ENCODE peak calls at places on chromosomes 4 and X, in nine cellular contexts. One of them, this sample, is unnamed.

GRCh38 chr4:26062221-26062620 is 148.2 kb downstream of the SMIM20 start:
- DNase-seq in dorsolateral prefrontal cortex: no peak
- DNase-seq in thoracic aorta: no peak
- DNase-seq in aorta: no peak
- DNase-seq in naive thymus-derived CD4-positive, alpha-beta T cell: no peak
- DNase-seq in heart right ventricle: no peak
- DNase-seq in CD4-positive, CD25-positive, alpha-beta regulatory T cell: no peak
- DNase-seq in mammary epithelial cell: no peak
- DNase-seq in mesendoderm: no peak
- DNase-seq in this sample: no peak

GRCh38 chr4:184992422-184992821 is 25.9 kb upstream of the HELT start:
- DNase-seq in aorta: no peak
- DNase-seq in mesendoderm: no peak
- DNase-seq in naive thymus-derived CD4-positive, alpha-beta T cell: no peak
- DNase-seq in mammary epithelial cell: no peak
- DNase-seq in heart right ventricle: no peak
- DNase-seq in dorsolateral prefrontal cortex: no peak
- DNase-seq in thoracic aorta: no peak
- DNase-seq in CD4-positive, CD25-positive, alpha-beta regulatory T cell: no peak
- DNase-seq in this sample: no peak

GRCh38 chr4:73922766-73923630 is 53.8 kb downstream of the CXCL1 start:
- DNase-seq in naive thymus-derived CD4-positive, alpha-beta T cell: no peak
- DNase-seq in heart right ventricle: no peak
- DNase-seq in thoracic aorta: no peak
- DNase-seq in aorta: no peak
- DNase-seq in dorsolateral prefrontal cortex: no peak
- DNase-seq in mammary epithelial cell: peak
- DNase-seq in CD4-positive, CD25-positive, alpha-beta regulatory T cell: no peak
- DNase-seq in mesendoderm: no peak
- DNase-seq in this sample: no peak

GRCh38 chr4:139526928-139527327 is 29.1 kb downstream of the SETD7 start:
- DNase-seq in thoracic aorta: no peak
- DNase-seq in dorsolateral prefrontal cortex: no peak
- DNase-seq in heart right ventricle: no peak
- DNase-seq in naive thymus-derived CD4-positive, alpha-beta T cell: no peak
- DNase-seq in aorta: no peak
- DNase-seq in mesendoderm: no peak
- DNase-seq in CD4-positive, CD25-positive, alpha-beta regulatory T cell: no peak
- DNase-seq in mammary epithelial cell: no peak
- DNase-seq in this sample: no peak

GRCh38 chrX:68685722-68686683 is 38.5 kb downstream of the STARD8 start:
- DNase-seq in heart right ventricle: peak
- DNase-seq in aorta: peak
- DNase-seq in naive thymus-derived CD4-positive, alpha-beta T cell: no peak
- DNase-seq in CD4-positive, CD25-positive, alpha-beta regulatory T cell: no peak
- DNase-seq in mesendoderm: peak
- DNase-seq in mammary epithelial cell: peak
- DNase-seq in thoracic aorta: no peak
- DNase-seq in dorsolateral prefrontal cortex: no peak
- DNase-seq in this sample: peak

GRCh38 chr4:906311-907102 is 25.6 kb downstream of the GAK start:
- DNase-seq in naive thymus-derived CD4-positive, alpha-beta T cell: no peak
- DNase-seq in dorsolateral prefrontal cortex: no peak
- DNase-seq in heart right ventricle: no peak
- DNase-seq in aorta: no peak
- DNase-seq in mesendoderm: no peak
- DNase-seq in CD4-positive, CD25-positive, alpha-beta regulatory T cell: no peak
- DNase-seq in thoracic aorta: no peak
- DNase-seq in mammary epithelial cell: no peak
- DNase-seq in this sample: no peak

GRCh38 chr4:48467442-48467841 is 15.7 kb upstream of the SLC10A4 start:
- DNase-seq in dorsolateral prefrontal cortex: no peak
- DNase-seq in thoracic aorta: no peak
- DNase-seq in naive thymus-derived CD4-positive, alpha-beta T cell: no peak
- DNase-seq in aorta: no peak
- DNase-seq in mammary epithelial cell: no peak
- DNase-seq in mesendoderm: no peak
- DNase-seq in CD4-positive, CD25-positive, alpha-beta regulatory T cell: no peak
- DNase-seq in heart right ventricle: peak
- DNase-seq in this sample: no peak

GRCh38 chrX:73812256-73812655 is 249.3 kb downstream of the CHIC1 start:
- DNase-seq in naive thymus-derived CD4-positive, alpha-beta T cell: no peak
- DNase-seq in mammary epithelial cell: peak
- DNase-seq in aorta: no peak
- DNase-seq in mesendoderm: no peak
- DNase-seq in dorsolateral prefrontal cortex: no peak
- DNase-seq in heart right ventricle: no peak
- DNase-seq in CD4-positive, CD25-positive, alpha-beta regulatory T cell: no peak
- DNase-seq in thoracic aorta: no peak
- DNase-seq in this sample: no peak

GRCh38 chrX:56978172-56978571 is 17.2 kb downstream of the SPIN3 start:
- DNase-seq in aorta: no peak
- DNase-seq in mammary epithelial cell: peak
- DNase-seq in heart right ventricle: peak
- DNase-seq in naive thymus-derived CD4-positive, alpha-beta T cell: peak
- DNase-seq in mesendoderm: peak
- DNase-seq in thoracic aorta: no peak
- DNase-seq in dorsolateral prefrontal cortex: no peak
- DNase-seq in CD4-positive, CD25-positive, alpha-beta regulatory T cell: peak
- DNase-seq in this sample: no peak

GRCh38 chr4:145779319-145779801 is 99.4 kb downstream of the C4orf51 start:
- DNase-seq in CD4-positive, CD25-positive, alpha-beta regulatory T cell: no peak
- DNase-seq in naive thymus-derived CD4-positive, alpha-beta T cell: no peak
- DNase-seq in mammary epithelial cell: no peak
- DNase-seq in heart right ventricle: no peak
- DNase-seq in dorsolateral prefrontal cortex: no peak
- DNase-seq in aorta: no peak
- DNase-seq in mesendoderm: peak
- DNase-seq in thoracic aorta: no peak
- DNase-seq in this sample: no peak

GRCh38 chrX:47358387-47359065 is 11.9 kb upstream of the ZNF157 start:
- DNase-seq in aorta: no peak
- DNase-seq in naive thymus-derived CD4-positive, alpha-beta T cell: peak
- DNase-seq in mesendoderm: no peak
- DNase-seq in dorsolateral prefrontal cortex: no peak
- DNase-seq in mammary epithelial cell: no peak
- DNase-seq in CD4-positive, CD25-positive, alpha-beta regulatory T cell: no peak
- DNase-seq in heart right ventricle: no peak
- DNase-seq in thoracic aorta: no peak
- DNase-seq in this sample: no peak

GRCh38 chr4:55330241-55330640 is 15.8 kb upstream of the SRD5A3 start:
- DNase-seq in thoracic aorta: no peak
- DNase-seq in mesendoderm: no peak
- DNase-seq in mammary epithelial cell: no peak
- DNase-seq in naive thymus-derived CD4-positive, alpha-beta T cell: no peak
- DNase-seq in dorsolateral prefrontal cortex: no peak
- DNase-seq in aorta: no peak
- DNase-seq in heart right ventricle: no peak
- DNase-seq in CD4-positive, CD25-positive, alpha-beta regulatory T cell: no peak
- DNase-seq in this sample: no peak

GRCh38 chrX:134718329-134719317 is 60.4 kb upstream of the PLAC1 start:
- DNase-seq in aorta: no peak
- DNase-seq in dorsolateral prefrontal cortex: no peak
- DNase-seq in naive thymus-derived CD4-positive, alpha-beta T cell: peak
- DNase-seq in heart right ventricle: peak
- DNase-seq in thoracic aorta: no peak
- DNase-seq in mammary epithelial cell: peak
- DNase-seq in CD4-positive, CD25-positive, alpha-beta regulatory T cell: no peak
- DNase-seq in mesendoderm: peak
- DNase-seq in this sample: no peak

GRCh38 chr4:37892641-37893040 is 1.8 kb downstream of the TBC1D1 start:
- DNase-seq in mesendoderm: no peak
- DNase-seq in aorta: no peak
- DNase-seq in naive thymus-derived CD4-positive, alpha-beta T cell: peak
- DNase-seq in thoracic aorta: no peak
- DNase-seq in mammary epithelial cell: no peak
- DNase-seq in dorsolateral prefrontal cortex: no peak
- DNase-seq in heart right ventricle: no peak
- DNase-seq in CD4-positive, CD25-positive, alpha-beta regulatory T cell: peak
- DNase-seq in this sample: no peak

GRCh38 chr4:7067147-7067522 is 729 bp downstream of the GRPEL1 start:
- DNase-seq in heart right ventricle: no peak
- DNase-seq in mesendoderm: no peak
- DNase-seq in mammary epithelial cell: no peak
- DNase-seq in dorsolateral prefrontal cortex: no peak
- DNase-seq in thoracic aorta: no peak
- DNase-seq in naive thymus-derived CD4-positive, alpha-beta T cell: no peak
- DNase-seq in aorta: peak
- DNase-seq in CD4-positive, CD25-positive, alpha-beta regulatory T cell: peak
- DNase-seq in this sample: peak

GRCh38 chr4:97103252-97103651 is 1040.0 kb downstream of the STPG2 start:
- DNase-seq in aorta: no peak
- DNase-seq in thoracic aorta: no peak
- DNase-seq in mammary epithelial cell: peak
- DNase-seq in mesendoderm: no peak
- DNase-seq in dorsolateral prefrontal cortex: no peak
- DNase-seq in naive thymus-derived CD4-positive, alpha-beta T cell: no peak
- DNase-seq in CD4-positive, CD25-positive, alpha-beta regulatory T cell: no peak
- DNase-seq in heart right ventricle: no peak
- DNase-seq in this sample: no peak

DNA sequence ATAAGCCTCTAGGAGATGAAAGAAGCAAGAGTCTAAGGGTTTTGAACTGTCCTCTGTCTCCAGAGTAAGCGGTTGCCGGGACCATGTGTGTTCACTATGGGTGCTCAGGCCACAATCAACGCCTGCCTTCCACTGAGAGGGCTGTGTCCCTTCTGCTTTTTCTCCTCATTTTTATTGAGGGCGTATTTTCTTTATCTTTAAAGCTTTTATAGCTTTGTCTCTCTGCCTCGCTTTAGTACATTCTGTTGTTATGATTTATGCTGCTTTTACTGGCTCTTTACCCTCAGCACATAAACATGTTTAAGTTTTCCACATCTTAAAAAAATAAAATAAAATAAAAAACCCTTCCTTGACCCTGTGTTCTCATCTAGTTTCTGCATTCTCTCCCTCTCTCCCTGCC is 42.4 kb upstream of the ATP6AP2 start:
- DNase-seq in dorsolateral prefrontal cortex: no peak
- DNase-seq in aorta: no peak
- DNase-seq in thoracic aorta: no peak
- DNase-seq in mesendoderm: no peak
- DNase-seq in heart right ventricle: no peak
- DNase-seq in CD4-positive, CD25-positive, alpha-beta regulatory T cell: no peak
- DNase-seq in naive thymus-derived CD4-positive, alpha-beta T cell: no peak
- DNase-seq in mammary epithelial cell: no peak
- DNase-seq in this sample: no peak
- H3K27ac ChIP-seq in dorsolateral prefrontal cortex: no peak
- H3K27ac ChIP-seq in aorta: no peak
- H3K27ac ChIP-seq in thoracic aorta: no peak
- H3K27ac ChIP-seq in mesendoderm: no peak
- H3K27ac ChIP-seq in heart right ventricle: no peak
- H3K27ac ChIP-seq in CD4-positive, CD25-positive, alpha-beta regulatory T cell: no peak
- H3K27ac ChIP-seq in naive thymus-derived CD4-positive, alpha-beta T cell: no peak
- H3K27ac ChIP-seq in mammary epithelial cell: no peak
- H3K27ac ChIP-seq in this sample: no peak

GRCh38 chrX:153334654-153335295 is 822 bp downstream of the ZNF275 start:
- DNase-seq in heart right ventricle: no peak
- DNase-seq in aorta: peak
- DNase-seq in CD4-positive, CD25-positive, alpha-beta regulatory T cell: no peak
- DNase-seq in mammary epithelial cell: no peak
- DNase-seq in dorsolateral prefrontal cortex: no peak
- DNase-seq in mesendoderm: no peak
- DNase-seq in naive thymus-derived CD4-positive, alpha-beta T cell: no peak
- DNase-seq in thoracic aorta: no peak
- DNase-seq in this sample: peak

GRCh38 chrX:153333821-153334653 is at the start of gene ZNF275:
- DNase-seq in naive thymus-derived CD4-positive, alpha-beta T cell: peak
- DNase-seq in mammary epithelial cell: peak
- DNase-seq in dorsolateral prefrontal cortex: peak
- DNase-seq in aorta: peak
- DNase-seq in CD4-positive, CD25-positive, alpha-beta regulatory T cell: peak
- DNase-seq in mesendoderm: peak
- DNase-seq in heart right ventricle: peak
- DNase-seq in thoracic aorta: peak
- DNase-seq in this sample: peak

GRCh38 chrX:153336128-153336894 is 2.4 kb downstream of the ZNF275 start:
- DNase-seq in mesendoderm: no peak
- DNase-seq in mammary epithelial cell: peak
- DNase-seq in heart right ventricle: no peak
- DNase-seq in thoracic aorta: no peak
- DNase-seq in dorsolateral prefrontal cortex: no peak
- DNase-seq in CD4-positive, CD25-positive, alpha-beta regulatory T cell: no peak
- DNase-seq in naive thymus-derived CD4-positive, alpha-beta T cell: no peak
- DNase-seq in aorta: no peak
- DNase-seq in this sample: peak

GRCh38 chrX:153336988-153337387 is 3.0 kb downstream of the ZNF275 start:
- DNase-seq in mammary epithelial cell: no peak
- DNase-seq in CD4-positive, CD25-positive, alpha-beta regulatory T cell: no peak
- DNase-seq in mesendoderm: no peak
- DNase-seq in heart right ventricle: no peak
- DNase-seq in naive thymus-derived CD4-positive, alpha-beta T cell: no peak
- DNase-seq in aorta: no peak
- DNase-seq in dorsolateral prefrontal cortex: no peak
- DNase-seq in thoracic aorta: no peak
- DNase-seq in this sample: no peak

DNA sequence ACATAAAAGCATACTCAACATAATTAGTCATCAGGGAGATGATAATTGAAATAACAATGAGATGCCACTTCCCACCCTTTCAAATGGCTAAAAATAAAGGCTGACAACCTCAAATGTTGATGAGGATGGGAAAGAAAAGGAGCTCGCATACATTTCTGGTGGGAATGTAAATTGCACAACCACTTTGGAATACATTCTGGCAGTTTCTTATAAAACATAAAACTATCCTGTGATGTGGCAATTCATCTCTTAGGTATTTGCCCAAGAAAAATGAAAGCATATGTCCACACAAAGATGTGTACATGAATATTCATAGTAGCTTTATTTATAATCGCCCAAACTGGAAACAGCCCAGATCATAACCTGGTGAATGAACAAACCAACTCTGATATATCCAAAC is 682 bp upstream of the ZNF275 start:
- DNase-seq in mammary epithelial cell: peak
- DNase-seq in naive thymus-derived CD4-positive, alpha-beta T cell: no peak
- DNase-seq in aorta: no peak
- DNase-seq in mesendoderm: no peak
- DNase-seq in CD4-positive, CD25-positive, alpha-beta regulatory T cell: no peak
- DNase-seq in dorsolateral prefrontal cortex: no peak
- DNase-seq in thoracic aorta: no peak
- DNase-seq in heart right ventricle: no peak
- DNase-seq in this sample: no peak
- H3K27ac ChIP-seq in mammary epithelial cell: no peak
- H3K27ac ChIP-seq in naive thymus-derived CD4-positive, alpha-beta T cell: peak
- H3K27ac ChIP-seq in aorta: no peak
- H3K27ac ChIP-seq in mesendoderm: no peak
- H3K27ac ChIP-seq in CD4-positive, CD25-positive, alpha-beta regulatory T cell: no peak
- H3K27ac ChIP-seq in dorsolateral prefrontal cortex: no peak
- H3K27ac ChIP-seq in thoracic aorta: no peak
- H3K27ac ChIP-seq in heart right ventricle: no peak
- H3K27ac ChIP-seq in this sample: no peak

GRCh38 chr4:76758290-76758882 is 139.6 kb downstream of the SOWAHB start:
- DNase-seq in mesendoderm: peak
- DNase-seq in mammary epithelial cell: peak
- DNase-seq in aorta: no peak
- DNase-seq in naive thymus-derived CD4-positive, alpha-beta T cell: no peak
- DNase-seq in dorsolateral prefrontal cortex: no peak
- DNase-seq in heart right ventricle: peak
- DNase-seq in CD4-positive, CD25-positive, alpha-beta regulatory T cell: no peak
- DNase-seq in thoracic aorta: no peak
- DNase-seq in this sample: no peak
- H3K27ac ChIP-seq in mesendoderm: no peak
- H3K27ac ChIP-seq in mammary epithelial cell: no peak
- H3K27ac ChIP-seq in aorta: no peak
- H3K27ac ChIP-seq in naive thymus-derived CD4-positive, alpha-beta T cell: no peak
- H3K27ac ChIP-seq in dorsolateral prefrontal cortex: peak
- H3K27ac ChIP-seq in heart right ventricle: no peak
- H3K27ac ChIP-seq in CD4-positive, CD25-positive, alpha-beta regulatory T cell: no peak
- H3K27ac ChIP-seq in thoracic aorta: peak
- H3K27ac ChIP-seq in this sample: no peak

GRCh38 chr4:24169956-24170355 is 280.1 kb upstream of the PPARGC1A start:
- DNase-seq in mesendoderm: no peak
- DNase-seq in aorta: no peak
- DNase-seq in thoracic aorta: no peak
- DNase-seq in mammary epithelial cell: no peak
- DNase-seq in heart right ventricle: no peak
- DNase-seq in naive thymus-derived CD4-positive, alpha-beta T cell: no peak
- DNase-seq in CD4-positive, CD25-positive, alpha-beta regulatory T cell: no peak
- DNase-seq in dorsolateral prefrontal cortex: no peak
- DNase-seq in this sample: no peak
- H3K27ac ChIP-seq in mesendoderm: no peak
- H3K27ac ChIP-seq in aorta: no peak
- H3K27ac ChIP-seq in thoracic aorta: no peak
- H3K27ac ChIP-seq in mammary epithelial cell: no peak
- H3K27ac ChIP-seq in heart right ventricle: no peak
- H3K27ac ChIP-seq in naive thymus-derived CD4-positive, alpha-beta T cell: no peak
- H3K27ac ChIP-seq in CD4-positive, CD25-positive, alpha-beta regulatory T cell: no peak
- H3K27ac ChIP-seq in dorsolateral prefrontal cortex: no peak
- H3K27ac ChIP-seq in this sample: no peak